ENCODE peak calls at places on chromosomes 12 and 14, in five cellular contexts. One of them, this sample, is unnamed.

GRCh38 chr12:66668311-66668710 is 10.6 kb downstream of the GRIP1 start:
- DNase-seq in activated CD4-positive, alpha-beta T cell treated with anti-CD3 and anti-CD28 coated beads for 36 hours: no peak
- DNase-seq in renal cortical epithelial cell: peak; percentile 18
- DNase-seq in posterior vena cava: no peak
- DNase-seq in T-helper 9 cell: no peak
- DNase-seq in this sample: no peak

GRCh38 chr12:52903855-52904508 is 894 bp downstream of the KRT8 start:
- DNase-seq in activated CD4-positive, alpha-beta T cell treated with anti-CD3 and anti-CD28 coated beads for 36 hours: peak; percentile 50
- DNase-seq in renal cortical epithelial cell: peak; percentile 36
- DNase-seq in posterior vena cava: no peak
- DNase-seq in T-helper 9 cell: no peak
- DNase-seq in this sample: no peak

GRCh38 chr12:45343269-45344051 is 127.6 kb downstream of the ANO6 start:
- DNase-seq in activated CD4-positive, alpha-beta T cell treated with anti-CD3 and anti-CD28 coated beads for 36 hours: no peak
- DNase-seq in renal cortical epithelial cell: peak; percentile 46
- DNase-seq in posterior vena cava: no peak
- DNase-seq in T-helper 9 cell: no peak
- DNase-seq in this sample: no peak

GRCh38 chr12:3557791-3558190 is 66.8 kb downstream of the PRMT8 start:
- DNase-seq in activated CD4-positive, alpha-beta T cell treated with anti-CD3 and anti-CD28 coated beads for 36 hours: no peak
- DNase-seq in renal cortical epithelial cell: no peak
- DNase-seq in posterior vena cava: no peak
- DNase-seq in T-helper 9 cell: no peak
- DNase-seq in this sample: no peak

GRCh38 chr14:69334576-69334975 is 63.5 kb downstream of the ERH start:
- DNase-seq in activated CD4-positive, alpha-beta T cell treated with anti-CD3 and anti-CD28 coated beads for 36 hours: no peak
- DNase-seq in renal cortical epithelial cell: no peak
- DNase-seq in posterior vena cava: no peak
- DNase-seq in T-helper 9 cell: no peak
- DNase-seq in this sample: no peak

GRCh38 chr12:126355346-126355745 is 1290.1 kb downstream of the AACS start:
- DNase-seq in activated CD4-positive, alpha-beta T cell treated with anti-CD3 and anti-CD28 coated beads for 36 hours: no peak
- DNase-seq in renal cortical epithelial cell: no peak
- DNase-seq in posterior vena cava: no peak
- DNase-seq in T-helper 9 cell: no peak
- DNase-seq in this sample: no peak

GRCh38 chr12:50659260-50659659 is 104.6 kb upstream of the ATF1 start:
- DNase-seq in activated CD4-positive, alpha-beta T cell treated with anti-CD3 and anti-CD28 coated beads for 36 hours: no peak
- DNase-seq in renal cortical epithelial cell: no peak
- DNase-seq in posterior vena cava: no peak
- DNase-seq in T-helper 9 cell: no peak
- DNase-seq in this sample: no peak

GRCh38 chr14:56390859-56391258 is 188.7 kb upstream of the TMEM260 start:
- DNase-seq in activated CD4-positive, alpha-beta T cell treated with anti-CD3 and anti-CD28 coated beads for 36 hours: no peak
- DNase-seq in renal cortical epithelial cell: no peak
- DNase-seq in posterior vena cava: no peak
- DNase-seq in T-helper 9 cell: no peak
- DNase-seq in this sample: no peak

GRCh38 chr14:21694425-21694824 is 20.8 kb upstream of the OR4E1 start:
- DNase-seq in activated CD4-positive, alpha-beta T cell treated with anti-CD3 and anti-CD28 coated beads for 36 hours: no peak
- DNase-seq in renal cortical epithelial cell: peak; percentile 28
- DNase-seq in posterior vena cava: no peak
- DNase-seq in T-helper 9 cell: no peak
- DNase-seq in this sample: no peak

GRCh38 chr14:28754209-28754985 is 12.2 kb upstream of the FOXG1 start:
- DNase-seq in activated CD4-positive, alpha-beta T cell treated with anti-CD3 and anti-CD28 coated beads for 36 hours: no peak
- DNase-seq in renal cortical epithelial cell: peak; percentile 32
- DNase-seq in posterior vena cava: no peak
- DNase-seq in T-helper 9 cell: no peak
- DNase-seq in this sample: no peak

GRCh38 chr12:123223241-123223668 is 9.7 kb downstream of the MPHOSPH9 start:
- DNase-seq in activated CD4-positive, alpha-beta T cell treated with anti-CD3 and anti-CD28 coated beads for 36 hours: peak; percentile 78
- DNase-seq in renal cortical epithelial cell: no peak
- DNase-seq in posterior vena cava: no peak
- DNase-seq in T-helper 9 cell: peak; percentile 24
- DNase-seq in this sample: peak; percentile 17

GRCh38 chr12:20624718-20625117 is 70.4 kb upstream of the SLCO1C1 start:
- DNase-seq in activated CD4-positive, alpha-beta T cell treated with anti-CD3 and anti-CD28 coated beads for 36 hours: no peak
- DNase-seq in renal cortical epithelial cell: peak; percentile 49
- DNase-seq in posterior vena cava: no peak
- DNase-seq in T-helper 9 cell: no peak
- DNase-seq in this sample: no peak

GRCh38 chr14:35553808-35554207 is 19.8 kb downstream of the INSM2 start:
- DNase-seq in activated CD4-positive, alpha-beta T cell treated with anti-CD3 and anti-CD28 coated beads for 36 hours: no peak
- DNase-seq in renal cortical epithelial cell: no peak
- DNase-seq in posterior vena cava: no peak
- DNase-seq in T-helper 9 cell: no peak
- DNase-seq in this sample: no peak

GRCh38 chr12:121050725-121051124 is 11.7 kb upstream of the OASL start:
- DNase-seq in activated CD4-positive, alpha-beta T cell treated with anti-CD3 and anti-CD28 coated beads for 36 hours: no peak
- DNase-seq in renal cortical epithelial cell: no peak
- DNase-seq in posterior vena cava: no peak
- DNase-seq in T-helper 9 cell: no peak
- DNase-seq in this sample: no peak

GRCh38 chr14:68210729-68211299 is 391.2 kb downstream of the RAD51B start:
- DNase-seq in activated CD4-positive, alpha-beta T cell treated with anti-CD3 and anti-CD28 coated beads for 36 hours: peak; percentile 71
- DNase-seq in renal cortical epithelial cell: peak; percentile 100
- DNase-seq in posterior vena cava: no peak
- DNase-seq in T-helper 9 cell: peak; percentile 12
- DNase-seq in this sample: peak; percentile 69

GRCh38 chr12:68207276-68207675 is 18.3 kb downstream of the IL26 start:
- DNase-seq in activated CD4-positive, alpha-beta T cell treated with anti-CD3 and anti-CD28 coated beads for 36 hours: no peak
- DNase-seq in renal cortical epithelial cell: no peak
- DNase-seq in posterior vena cava: no peak
- DNase-seq in T-helper 9 cell: no peak
- DNase-seq in this sample: no peak

GRCh38 chr14:76917759-76918175 is 91.6 kb downstream of the LRRC74A start:
- DNase-seq in activated CD4-positive, alpha-beta T cell treated with anti-CD3 and anti-CD28 coated beads for 36 hours: no peak
- DNase-seq in renal cortical epithelial cell: peak; percentile 18
- DNase-seq in posterior vena cava: peak; percentile 84
- DNase-seq in T-helper 9 cell: no peak
- DNase-seq in this sample: no peak

GRCh38 chr14:38775986-38776385 is 327.0 kb downstream of the SEC23A start:
- DNase-seq in activated CD4-positive, alpha-beta T cell treated with anti-CD3 and anti-CD28 coated beads for 36 hours: no peak
- DNase-seq in renal cortical epithelial cell: no peak
- DNase-seq in posterior vena cava: no peak
- DNase-seq in T-helper 9 cell: no peak
- DNase-seq in this sample: no peak

GRCh38 chr12:117047810-117048584 is 51.2 kb downstream of the TESC start:
- DNase-seq in activated CD4-positive, alpha-beta T cell treated with anti-CD3 and anti-CD28 coated beads for 36 hours: no peak
- DNase-seq in renal cortical epithelial cell: no peak
- DNase-seq in posterior vena cava: no peak
- DNase-seq in T-helper 9 cell: no peak
- DNase-seq in this sample: no peak

GRCh38 chr14:72616294-72616693 is 277.6 kb downstream of the DPF3 start:
- DNase-seq in activated CD4-positive, alpha-beta T cell treated with anti-CD3 and anti-CD28 coated beads for 36 hours: no peak
- DNase-seq in renal cortical epithelial cell: no peak
- DNase-seq in posterior vena cava: no peak
- DNase-seq in T-helper 9 cell: no peak
- DNase-seq in this sample: no peak

GRCh38 chr12:8852119-8852518 is 29.7 kb downstream of the A2ML1 start:
- DNase-seq in activated CD4-positive, alpha-beta T cell treated with anti-CD3 and anti-CD28 coated beads for 36 hours: no peak
- DNase-seq in renal cortical epithelial cell: no peak
- DNase-seq in posterior vena cava: no peak
- DNase-seq in T-helper 9 cell: no peak
- DNase-seq in this sample: no peak

GRCh38 chr12:2051700-2052625 is 824 bp upstream of the CACNA1C start:
- DNase-seq in activated CD4-positive, alpha-beta T cell treated with anti-CD3 and anti-CD28 coated beads for 36 hours: no peak
- DNase-seq in renal cortical epithelial cell: no peak
- DNase-seq in posterior vena cava: no peak
- DNase-seq in T-helper 9 cell: no peak
- DNase-seq in this sample: no peak

GRCh38 chr14:68074765-68075381 is 255.3 kb downstream of the RAD51B start:
- DNase-seq in activated CD4-positive, alpha-beta T cell treated with anti-CD3 and anti-CD28 coated beads for 36 hours: no peak
- DNase-seq in renal cortical epithelial cell: no peak
- DNase-seq in posterior vena cava: no peak
- DNase-seq in T-helper 9 cell: no peak
- DNase-seq in this sample: no peak

GRCh38 chr12:132522586-132523380 is 32.8 kb downstream of the FBRSL1 start:
- DNase-seq in activated CD4-positive, alpha-beta T cell treated with anti-CD3 and anti-CD28 coated beads for 36 hours: no peak
- DNase-seq in renal cortical epithelial cell: no peak
- DNase-seq in posterior vena cava: no peak
- DNase-seq in T-helper 9 cell: no peak
- DNase-seq in this sample: no peak

GRCh38 chr14:67722293-67722692 is 20.6 kb downstream of the RDH12 start:
- DNase-seq in activated CD4-positive, alpha-beta T cell treated with anti-CD3 and anti-CD28 coated beads for 36 hours: peak; percentile 10
- DNase-seq in renal cortical epithelial cell: no peak
- DNase-seq in posterior vena cava: peak; percentile 88
- DNase-seq in T-helper 9 cell: no peak
- DNase-seq in this sample: no peak

GRCh38 chr14:72617391-72618011 is 276.4 kb downstream of the DPF3 start:
- DNase-seq in activated CD4-positive, alpha-beta T cell treated with anti-CD3 and anti-CD28 coated beads for 36 hours: no peak
- DNase-seq in renal cortical epithelial cell: peak; percentile 38
- DNase-seq in posterior vena cava: no peak
- DNase-seq in T-helper 9 cell: no peak
- DNase-seq in this sample: no peak